ENCODE peak calls at places on chromosomes 5 and 9, in four cellular contexts. O, L, G and N are unnamed samples.

GRCh38 chr5:170108266-170108785 is 2.6 kb downstream of the FOXI1 start:
- DNase-seq in O (no peak), L (no peak), G (no peak), N (no peak)

GRCh38 chr5:173281910-173282309 is 46.3 kb downstream of the STC2 start:
- DNase-seq in O (no peak), L (peak), G (peak), N (peak)

GRCh38 chr9:96476013-96476412 is 26.0 kb downstream of the HABP4 start:
- DNase-seq in O (no peak), L (no peak), G (no peak), N (no peak)

GRCh38 chr5:34598177-34598794 is 57.8 kb upstream of the RAI14 start:
- DNase-seq in O (peak), L (peak), G (peak), N (peak)

GRCh38 chr5:146588331-146588730 is 72.3 kb upstream of the GPR151 start:
- DNase-seq in O (no peak), L (no peak), G (no peak), N (no peak)

GRCh38 chr5:150114102-150114641 is 27.8 kb upstream of the CSF1R start:
- DNase-seq in O (no peak), L (no peak), G (no peak), N (no peak)

GRCh38 chr9:126207256-126207655 is 119.4 kb upstream of the MVB12B start:
- DNase-seq in O (no peak), L (no peak), G (no peak), N (no peak)

GRCh38 chr5:111227805-111228204 is 3.6 kb downstream of the CAMK4 start:
- DNase-seq in O (no peak), L (no peak), G (no peak), N (peak)

GRCh38 chr9:126638571-126639132 is 24.9 kb downstream of the LMX1B start:
- DNase-seq in O (no peak), L (no peak), G (peak), N (no peak)

GRCh38 chr5:144191998-144192397 is 21.3 kb downstream of the KCTD16 start:
- DNase-seq in O (no peak), L (peak), G (peak), N (peak)

GRCh38 chr5:79287907-79288306 is 52.0 kb downstream of the JMY start:
- DNase-seq in O (no peak), L (no peak), G (no peak), N (no peak)

GRCh38 chr5:181203093-181203711 is 1.8 kb downstream of the TRIM7 start:
- DNase-seq in O (no peak), L (peak), G (no peak), N (peak)

GRCh38 chr9:27505744-27506161 is 18.3 kb upstream of the IFNK start:
- DNase-seq in O (no peak), L (no peak), G (no peak), N (no peak)

GRCh38 chr5:61599370-61600140 is 267.5 kb downstream of the ZSWIM6 start:
- DNase-seq in O (peak), L (peak), G (no peak), N (peak)

GRCh38 chr5:321233-321725 is at the start of gene AHRR:
- DNase-seq in O (peak), L (peak), G (peak), N (peak)

GRCh38 chr5:170632985-170633234 is 129.1 kb downstream of the KCNIP1 start:
- DNase-seq in O (no peak), L (no peak), G (peak), N (no peak)

GRCh38 chr5:174355208-174355612 is 309.7 kb downstream of the NSG2 start:
- DNase-seq in O (peak), L (peak), G (no peak), N (peak)

GRCh38 chr5:40676643-40677333 is 2.9 kb upstream of the PTGER4 start:
- DNase-seq in O (no peak), L (peak), G (no peak), N (peak)

GRCh38 chr9:6692891-6693361 is 47.4 kb upstream of the GLDC start:
- DNase-seq in O (no peak), L (no peak), G (no peak), N (no peak)

GRCh38 chr9:128411373-128412119 is 9.1 kb upstream of the CERCAM start:
- DNase-seq in O (no peak), L (no peak), G (no peak), N (no peak)

GRCh38 chr9:37939575-37940095 is 35.7 kb upstream of the SLC25A51 start:
- DNase-seq in O (no peak), L (peak), G (no peak), N (peak)

GRCh38 chr9:68898781-68899439 is 115.0 kb downstream of the PRKACG start:
- DNase-seq in O (no peak), L (no peak), G (no peak), N (no peak)

GRCh38 chr5:172543484-172544298 is 89.4 kb upstream of the SH3PXD2B start:
- DNase-seq in O (no peak), L (no peak), G (no peak), N (no peak)

GRCh38 chr9:101148344-101148743 is 119.8 kb downstream of the PLPPR1 start:
- DNase-seq in O (no peak), L (no peak), G (no peak), N (no peak)

GRCh38 chr9:69016366-69017096 is 2.6 kb upstream of the PRKACG start:
- DNase-seq in O (no peak), L (no peak), G (no peak), N (no peak)

GRCh38 chr5:45385321-45386058 is 310.7 kb downstream of the HCN1 start:
- DNase-seq in O (peak), L (peak), G (no peak), N (peak)

GRCh38 chr9:132185164-132186009 is 23.5 kb downstream of the NTNG2 start:
- DNase-seq in O (no peak), L (no peak), G (no peak), N (peak)

GRCh38 chr5:89190515-89191265 is 307.7 kb upstream of the MEF2C start:
- DNase-seq in O (no peak), L (peak), G (no peak), N (no peak)
- H3K4me3 ChIP-seq in O (no peak), L (no peak), G (no peak), N (no peak)

DNA sequence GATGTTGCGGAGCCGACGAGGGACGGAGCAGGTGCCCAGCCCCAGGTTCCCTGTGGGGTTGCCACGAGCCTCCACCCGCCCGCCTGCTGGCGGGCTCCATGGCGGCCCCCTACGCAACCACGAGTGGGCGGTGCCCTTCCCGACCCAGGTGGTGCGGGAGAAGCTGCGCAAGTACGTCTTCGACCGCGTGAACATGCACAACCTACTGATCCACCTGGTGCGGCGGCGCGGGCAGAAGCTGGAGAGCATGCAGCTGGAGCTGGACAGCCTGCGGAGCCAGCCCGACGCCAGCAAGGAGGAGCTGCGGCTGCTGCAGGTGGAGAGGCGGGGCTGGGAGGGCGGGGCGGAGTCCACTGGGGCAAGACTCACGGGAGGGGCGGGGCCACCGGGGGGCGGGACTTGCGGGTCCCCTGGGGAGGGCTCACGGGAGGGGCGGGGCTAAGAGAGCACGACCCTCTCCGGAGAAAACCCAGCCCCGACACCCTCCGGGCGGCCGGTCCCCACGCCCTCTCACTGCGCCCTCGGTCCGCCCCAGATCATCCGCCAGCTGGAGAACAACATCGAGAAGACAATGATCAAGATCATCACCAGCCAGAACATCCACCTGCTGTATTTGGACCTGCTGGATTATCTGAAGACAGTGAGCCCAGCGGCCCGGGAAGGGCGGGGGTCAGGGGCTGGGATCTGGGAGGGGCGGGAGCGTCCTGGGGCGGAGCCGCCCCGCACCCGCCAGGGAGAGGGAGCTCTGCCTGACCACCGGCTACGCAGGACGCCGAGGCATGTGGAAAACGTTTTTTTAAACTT is 3.9 kb downstream of the CCDC183 start:
- DNase-seq in O (peak), L (peak), G (peak), N (peak)
- H3K4me3 ChIP-seq in O (no peak), L (no peak), G (peak), N (peak)

DNA sequence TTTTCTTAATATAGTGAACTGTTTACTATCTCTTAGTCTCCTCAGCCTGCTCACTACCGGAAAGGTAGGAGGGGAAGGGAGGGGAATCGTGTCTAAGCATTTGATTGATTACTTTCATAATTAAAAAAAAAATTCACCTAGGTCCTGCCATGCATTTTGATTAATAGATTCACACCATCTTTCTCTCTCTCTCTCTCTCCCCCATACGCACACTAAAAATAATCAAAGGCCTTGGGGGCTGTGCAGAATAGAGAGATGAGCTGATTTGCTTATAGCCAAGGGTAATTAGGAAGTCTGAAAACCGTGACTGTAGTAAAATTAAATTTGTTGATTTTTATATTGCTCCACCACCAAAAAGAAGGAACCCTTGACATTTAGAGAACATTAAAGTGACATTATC is 49.6 kb downstream of the CD180 start:
- DNase-seq in O (no peak), L (no peak), G (no peak), N (no peak)
- H3K4me3 ChIP-seq in O (no peak), L (no peak), G (no peak), N (no peak)

GRCh38 chr9:123326662-123327093 is 29.3 kb upstream of the CRB2 start:
- DNase-seq in O (no peak), L (no peak), G (no peak), N (no peak)
- H3K4me3 ChIP-seq in O (no peak), L (no peak), G (no peak), N (peak)

GRCh38 chr9:122929803-122930354 is 1.4 kb downstream of the ZBTB26 start:
- DNase-seq in O (no peak), L (no peak), G (no peak), N (no peak)
- H3K4me3 ChIP-seq in O (no peak), L (no peak), G (peak), N (peak)

GRCh38 chr9:5513966-5514365 is 3.6 kb downstream of the PDCD1LG2 start:
- DNase-seq in O (no peak), L (no peak), G (no peak), N (no peak)

GRCh38 chr9:5511935-5512580 is 1.7 kb downstream of the PDCD1LG2 start:
- DNase-seq in O (no peak), L (no peak), G (no peak), N (no peak)

GRCh38 chr9:5511476-5511875 is 1.1 kb downstream of the PDCD1LG2 start:
- DNase-seq in O (no peak), L (no peak), G (no peak), N (no peak)

GRCh38 chr9:5510991-5511390 is 660 bp downstream of the PDCD1LG2 start:
- DNase-seq in O (no peak), L (no peak), G (no peak), N (no peak)

DNA sequence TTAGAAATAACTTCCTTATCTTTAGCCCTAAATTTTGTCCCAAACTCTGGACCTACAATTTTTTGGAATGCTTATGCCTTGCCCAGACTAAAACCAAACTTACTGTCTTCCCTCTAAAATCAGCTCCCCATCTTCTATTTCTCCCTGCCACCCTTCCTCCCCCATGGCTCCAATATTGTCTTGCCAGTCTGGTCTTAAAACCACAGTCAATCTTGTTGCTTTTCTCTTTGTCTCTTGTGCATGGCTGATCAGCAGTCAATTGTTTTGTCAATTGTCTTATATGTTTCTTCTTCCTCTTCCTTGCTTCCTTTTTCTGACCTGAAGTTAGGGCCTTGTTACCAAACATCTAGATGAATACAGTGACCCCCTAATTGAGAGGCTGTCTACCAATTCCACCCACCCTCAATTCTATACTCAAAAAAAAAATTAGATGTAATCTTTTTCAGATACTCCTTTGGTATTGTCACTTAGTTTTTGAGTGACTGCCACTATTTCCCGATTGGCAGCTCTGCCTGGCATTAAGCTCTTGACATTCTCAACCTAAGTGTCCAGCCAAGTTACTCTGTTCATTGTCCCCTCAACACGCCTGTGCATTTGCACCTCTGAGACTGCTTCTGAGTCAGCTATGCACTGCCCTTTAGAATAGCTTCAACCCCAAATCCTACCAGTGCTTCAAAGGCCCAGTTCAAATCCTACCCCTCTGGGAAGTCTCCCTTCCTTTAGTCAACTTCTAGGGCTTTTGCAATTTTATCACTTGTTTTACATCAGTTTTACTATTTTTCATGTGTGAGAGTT is 2.5 kb downstream of the PDCD1LG2 start:
- DNase-seq in O (no peak), L (no peak), G (no peak), N (no peak)
- H3K4me3 ChIP-seq in O (no peak), L (no peak), G (no peak), N (no peak)

GRCh38 chr9:123111427-123111826 is 78.0 kb downstream of the GPR21 start:
- DNase-seq in O (peak), L (no peak), G (no peak), N (no peak)
- H3K4me3 ChIP-seq in O (no peak), L (no peak), G (no peak), N (no peak)